ENCODE peak calls at places on chromosomes 7 and 10, in five cellular contexts. U is HepG2, B is SK-N-SH, I is K562, K is GM12878. Y is an unnamed sample.

GRCh38 chr7:148276291-148277041 is 314.1 kb upstream of the C7orf33 start:
- DNase-seq in U (no peak), B (no peak), I (no peak), K (no peak), Y (no peak)

GRCh38 chr10:76403876-76404275 is 972.5 kb downstream of the LRMDA start:
- DNase-seq in U (no peak), B (no peak), I (no peak), K (no peak), Y (no peak)

GRCh38 chr7:93902777-93903423 is 3.5 kb upstream of the GNGT1 start:
- DNase-seq in U (peak; percentile 25), B (peak; percentile 55), I (peak; percentile 60), K (no peak), Y (peak; percentile 39)

GRCh38 chr10:114761205-114762193 is 60.1 kb upstream of the FHIP2A start:
- DNase-seq in U (no peak), B (no peak), I (no peak), K (no peak), Y (no peak)

GRCh38 chr7:155300641-155301452 is 3.2 kb downstream of the INSIG1 start:
- DNase-seq in U (no peak), B (no peak), I (peak; percentile 53), K (no peak), Y (no peak)

GRCh38 chr7:151386301-151387160 is 23.3 kb downstream of the WDR86 start:
- DNase-seq in U (no peak), B (no peak), I (no peak), K (no peak), Y (no peak)

GRCh38 chr7:69858471-69858870 is 260.2 kb downstream of the AUTS2 start:
- DNase-seq in U (no peak), B (no peak), I (no peak), K (no peak), Y (no peak)

GRCh38 chr7:70569335-70569819 is 562.6 kb upstream of the GALNT17 start:
- DNase-seq in U (no peak), B (no peak), I (peak; percentile 81), K (peak; percentile 12), Y (peak; percentile 40)

GRCh38 chr10:79248341-79248931 is 98.8 kb upstream of the PPIF start:
- DNase-seq in U (no peak), B (peak; percentile 57), I (no peak), K (no peak), Y (no peak)

DNA sequence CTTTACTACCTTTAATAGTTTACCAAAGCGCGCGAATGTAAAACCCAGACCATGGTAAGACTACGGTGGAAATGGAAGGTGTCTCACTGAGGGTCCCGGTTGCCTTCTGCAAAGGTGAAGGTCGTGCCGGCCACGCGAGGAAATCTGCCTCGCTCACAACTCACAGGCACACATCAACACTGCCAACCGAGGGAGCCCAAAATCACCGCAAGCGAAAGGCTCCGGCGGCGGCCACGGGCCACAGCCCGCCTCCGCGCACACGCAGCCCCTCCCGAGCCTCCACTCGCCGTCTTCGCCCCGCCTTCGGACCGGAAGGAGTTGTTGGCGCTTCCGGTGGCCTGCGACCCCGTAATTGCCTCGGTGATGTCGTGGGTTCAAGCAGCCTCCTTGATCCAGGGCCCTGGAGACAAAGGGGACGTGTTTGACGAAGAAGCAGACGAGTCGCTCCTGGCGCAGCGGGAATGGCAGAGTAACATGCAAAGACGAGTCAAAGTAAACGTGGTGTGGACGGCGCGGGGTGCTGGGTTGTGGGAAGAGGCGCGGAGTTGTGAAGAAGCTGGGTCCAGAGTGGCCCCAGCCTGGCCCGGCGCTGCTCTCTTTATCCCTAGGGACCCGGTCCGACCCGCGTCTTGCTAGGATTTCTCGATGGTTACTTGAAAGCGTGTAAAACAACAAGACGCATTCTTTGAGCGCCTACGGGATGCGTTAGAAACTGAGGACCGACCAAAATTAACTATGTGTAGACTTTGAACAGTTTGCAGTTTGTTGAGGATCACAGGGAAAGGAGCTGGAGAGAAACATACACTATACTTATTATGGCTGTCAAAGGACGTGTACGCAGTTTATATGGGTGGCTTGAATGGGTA is at the start of gene YAE1:
- DNase-seq in U (peak; percentile 64), B (peak; percentile 98), I (peak; percentile 93), K (peak; percentile 54), Y (peak; percentile 93)
- TF ChIP-seq FOXM1 in U (no peak), B (no peak), I (no peak), K (no peak), Y (no peak)

DNA sequence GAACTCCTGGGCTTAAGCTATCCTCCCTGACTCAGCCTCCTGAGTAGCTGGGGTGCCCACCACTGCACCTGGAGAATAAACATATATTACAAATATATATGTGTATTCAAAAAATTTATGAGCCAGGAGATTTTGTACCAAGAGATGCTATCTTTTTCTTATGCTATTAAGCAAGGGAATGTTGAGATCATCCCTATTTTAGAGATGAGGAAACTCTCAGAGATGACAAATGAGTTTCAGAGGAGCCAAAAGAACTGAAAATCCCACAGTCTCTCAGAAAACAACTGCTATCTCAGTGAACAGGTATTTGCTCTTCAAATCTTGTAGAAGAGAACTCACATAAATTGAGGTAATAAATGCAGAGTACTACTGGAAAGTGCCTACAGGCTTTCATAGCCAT is 29.6 kb upstream of the ANAPC16 start:
- DNase-seq in U (no peak), B (no peak), I (no peak), K (no peak), Y (no peak)
- TF ChIP-seq FOXM1 in U (no peak), B (no peak), I (no peak), K (no peak), Y (no peak)

GRCh38 chr7:50164552-50165220 is 71.6 kb upstream of the ZPBP start:
- DNase-seq in U (no peak), B (no peak), I (no peak), K (no peak), Y (no peak)

GRCh38 chr7:50166997-50167961 is 74.2 kb upstream of the ZPBP start:
- DNase-seq in U (no peak), B (no peak), I (no peak), K (no peak), Y (no peak)
- TF ChIP-seq FOXM1 in U (no peak), B (no peak), I (no peak), K (no peak), Y (no peak)

GRCh38 chr7:24980695-24981543 is 941 bp upstream of the OSBPL3 start:
- DNase-seq in U (no peak), B (no peak), I (no peak), K (no peak), Y (no peak)
- TF ChIP-seq FOXM1 in U (no peak), B (no peak), I (no peak), K (no peak), Y (no peak)

GRCh38 chr7:102321351-102322201 is 34.7 kb downstream of the SPDYE6 start:
- DNase-seq in U (no peak), B (peak; percentile 46), I (peak; percentile 44), K (no peak), Y (no peak)

GRCh38 chr7:102320601-102321350 is 34.1 kb downstream of the SH2B2 start:
- DNase-seq in U (no peak), B (peak; percentile 36), I (no peak), K (no peak), Y (no peak)

GRCh38 chr7:102323914-102324195 is 32.4 kb downstream of the SPDYE6 start:
- DNase-seq in U (no peak), B (no peak), I (no peak), K (no peak), Y (no peak)

GRCh38 chr7:102320181-102320580 is 33.5 kb downstream of the SH2B2 start:
- DNase-seq in U (no peak), B (peak; percentile 34), I (no peak), K (no peak), Y (no peak)

DNA sequence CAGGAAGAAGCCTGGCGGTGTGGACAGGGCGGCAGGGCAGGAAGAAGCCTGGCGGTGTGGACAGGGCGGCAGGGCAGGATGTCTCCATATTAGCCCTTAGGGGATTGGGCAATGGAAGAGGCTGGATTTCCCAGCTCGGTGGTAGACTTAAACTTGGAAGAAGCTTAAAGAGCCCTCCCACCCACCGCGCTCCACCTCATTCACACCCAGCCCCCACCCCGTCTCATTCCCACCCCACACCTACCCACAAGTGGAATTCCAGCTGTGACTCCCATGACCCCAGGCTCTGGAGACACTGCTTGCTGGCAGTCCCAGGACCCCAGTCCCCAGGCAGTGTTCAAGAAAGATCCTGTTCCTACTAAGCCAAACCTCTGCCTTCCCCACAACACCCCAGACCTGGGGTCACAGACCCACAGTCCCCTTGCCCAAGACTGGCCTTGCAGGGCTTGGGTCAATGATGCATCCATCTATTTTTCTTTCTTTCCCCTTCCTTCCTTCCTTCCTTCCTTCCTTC is 34.0 kb downstream of the SPDYE6 start:
- DNase-seq in U (no peak), B (peak; percentile 35), I (no peak), K (no peak), Y (no peak)
- TF ChIP-seq FOXM1 in U (no peak), B (no peak), I (no peak), K (no peak), Y (no peak)

GRCh38 chr7:73303546-73303945 is 5.1 kb downstream of the NSUN5 start:
- DNase-seq in U (no peak), B (no peak), I (no peak), K (no peak), Y (no peak)
- TF ChIP-seq FOXM1 in U (no peak), B (no peak), I (no peak), K (no peak), Y (no peak)

GRCh38 chr10:23408330-23408976 is 30.4 kb upstream of the OTUD1 start:
- DNase-seq in U (no peak), B (peak; percentile 54), I (no peak), K (no peak), Y (peak; percentile 54)
- TF ChIP-seq FOXM1 in U (no peak), B (no peak), I (no peak), K (no peak), Y (no peak)

GRCh38 chr7:99190359-99191009 is 17.4 kb downstream of the KPNA7 start:
- DNase-seq in U (peak; percentile 71), B (no peak), I (no peak), K (no peak), Y (no peak)

GRCh38 chr7:99180067-99180650 is 27.8 kb downstream of the KPNA7 start:
- DNase-seq in U (no peak), B (no peak), I (no peak), K (no peak), Y (no peak)

GRCh38 chr7:99188221-99188620 is 19.7 kb downstream of the KPNA7 start:
- DNase-seq in U (no peak), B (no peak), I (no peak), K (no peak), Y (no peak)

GRCh38 chr7:99189222-99189621 is 18.7 kb downstream of the KPNA7 start:
- DNase-seq in U (no peak), B (no peak), I (no peak), K (no peak), Y (no peak)

DNA sequence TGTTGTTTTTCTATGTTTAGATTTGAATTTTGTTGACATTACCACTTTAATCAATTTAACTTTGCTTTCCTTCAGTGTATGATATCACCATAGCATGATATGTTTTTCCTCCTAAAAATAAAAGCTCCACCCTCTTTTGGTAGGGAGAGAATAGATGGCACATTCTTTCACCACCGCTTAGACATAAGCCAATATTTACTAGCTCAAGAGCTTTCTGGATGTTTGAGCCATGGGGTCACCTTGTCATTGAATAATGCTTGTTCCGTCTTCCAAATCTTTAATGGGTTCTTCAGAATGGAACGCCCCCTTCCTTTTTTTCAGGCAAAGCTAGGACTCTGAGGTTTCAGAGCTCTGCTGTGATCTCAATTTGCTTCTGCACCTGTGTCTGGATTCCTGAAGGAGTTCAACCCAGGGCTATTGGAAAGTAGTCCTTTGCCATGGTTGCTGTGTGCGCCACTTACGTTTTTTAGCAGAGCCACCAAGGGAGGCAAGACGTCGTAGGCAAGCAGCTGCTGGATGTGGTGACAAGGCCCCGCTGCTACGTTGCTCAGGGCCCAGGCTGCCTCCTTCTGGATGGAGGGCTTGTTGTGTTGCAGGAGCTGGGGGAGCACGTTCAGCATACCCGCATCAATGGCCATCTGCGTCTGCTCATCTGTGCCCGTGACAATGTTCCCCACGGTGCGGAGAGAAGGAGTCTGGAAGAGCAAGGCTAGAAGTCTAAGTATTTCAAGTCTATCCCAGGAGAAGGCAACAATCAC is 23.3 kb downstream of the KPNA7 start:
- DNase-seq in U (peak; percentile 30), B (no peak), I (peak; percentile 33), K (no peak), Y (no peak)
- TF ChIP-seq FOXM1 in U (no peak), B (no peak), I (no peak), K (no peak), Y (no peak)